ENCODE peak calls at places on chromosomes 12 and 14, in ten cellular contexts. One of them, this sample, is unnamed.
A peak's percentile ranks its signal among the peaks of the same experiment; 100 is the strongest.

GRCh38 chr12:104457746-104458644 is 1.2 kb downstream of the CHST11 start:
- DNase-seq in A549: peak; percentile 27
- DNase-seq in H54: peak; percentile 30
- DNase-seq in transverse colon: peak; percentile 31
- DNase-seq in heart left ventricle: peak; percentile 33
- DNase-seq in upper lobe of left lung: peak; percentile 88
- DNase-seq in erythroblast: peak; percentile 48
- DNase-seq in IMR-90: no peak
- DNase-seq in stomach: peak; percentile 41
- DNase-seq in endothelial cell of umbilical vein: peak; percentile 25
- DNase-seq in this sample: no peak

GRCh38 chr12:53058674-53059433 is 9.0 kb downstream of the TNS2 start:
- DNase-seq in heart left ventricle: no peak
- DNase-seq in H54: no peak
- DNase-seq in erythroblast: no peak
- DNase-seq in stomach: no peak
- DNase-seq in IMR-90: no peak
- DNase-seq in endothelial cell of umbilical vein: no peak
- DNase-seq in upper lobe of left lung: peak; percentile 75
- DNase-seq in A549: no peak
- DNase-seq in transverse colon: no peak
- DNase-seq in this sample: peak; percentile 16

GRCh38 chr12:118371354-118372282 is 1.1 kb downstream of the TAOK3 start:
- DNase-seq in transverse colon: peak; percentile 26
- DNase-seq in endothelial cell of umbilical vein: peak; percentile 23
- DNase-seq in H54: no peak
- DNase-seq in stomach: no peak
- DNase-seq in upper lobe of left lung: peak; percentile 86
- DNase-seq in IMR-90: no peak
- DNase-seq in erythroblast: peak; percentile 39
- DNase-seq in A549: peak; percentile 36
- DNase-seq in heart left ventricle: peak; percentile 38
- DNase-seq in this sample: no peak

GRCh38 chr12:12736759-12737676 is 19.9 kb downstream of the CDKN1B start:
- DNase-seq in stomach: no peak
- DNase-seq in upper lobe of left lung: no peak
- DNase-seq in transverse colon: peak; percentile 46
- DNase-seq in endothelial cell of umbilical vein: peak; percentile 67
- DNase-seq in IMR-90: peak; percentile 85
- DNase-seq in heart left ventricle: no peak
- DNase-seq in A549: peak; percentile 50
- DNase-seq in erythroblast: peak; percentile 62
- DNase-seq in H54: no peak
- DNase-seq in this sample: no peak

GRCh38 chr12:129928643-129929042 is 24.8 kb upstream of the TMEM132D start:
- DNase-seq in A549: no peak
- DNase-seq in heart left ventricle: no peak
- DNase-seq in IMR-90: no peak
- DNase-seq in stomach: no peak
- DNase-seq in endothelial cell of umbilical vein: no peak
- DNase-seq in transverse colon: no peak
- DNase-seq in erythroblast: no peak
- DNase-seq in upper lobe of left lung: no peak
- DNase-seq in H54: no peak
- DNase-seq in this sample: no peak

GRCh38 chr14:93980464-93981201 is 4.3 kb upstream of the ASB2 start:
- DNase-seq in heart left ventricle: peak; percentile 92
- DNase-seq in H54: no peak
- DNase-seq in upper lobe of left lung: no peak
- DNase-seq in A549: no peak
- DNase-seq in IMR-90: peak; percentile 74
- DNase-seq in stomach: no peak
- DNase-seq in erythroblast: no peak
- DNase-seq in transverse colon: peak; percentile 60
- DNase-seq in endothelial cell of umbilical vein: no peak
- DNase-seq in this sample: no peak

GRCh38 chr14:92906823-92907222 is 16.1 kb upstream of the CHGA start:
- DNase-seq in erythroblast: no peak
- DNase-seq in IMR-90: no peak
- DNase-seq in transverse colon: no peak
- DNase-seq in upper lobe of left lung: no peak
- DNase-seq in H54: no peak
- DNase-seq in A549: no peak
- DNase-seq in endothelial cell of umbilical vein: no peak
- DNase-seq in stomach: no peak
- DNase-seq in heart left ventricle: no peak
- DNase-seq in this sample: no peak

GRCh38 chr12:120367252-120367923 is 1.6 kb downstream of the MSI1 start:
- DNase-seq in transverse colon: peak; percentile 24
- DNase-seq in upper lobe of left lung: no peak
- DNase-seq in A549: peak; percentile 52
- DNase-seq in stomach: no peak
- DNase-seq in endothelial cell of umbilical vein: no peak
- DNase-seq in heart left ventricle: no peak
- DNase-seq in H54: no peak
- DNase-seq in IMR-90: no peak
- DNase-seq in erythroblast: no peak
- DNase-seq in this sample: no peak

GRCh38 chr14:36582011-36582873 is at the start of gene NKX2-8:
- DNase-seq in A549: peak; percentile 41
- DNase-seq in transverse colon: no peak
- DNase-seq in heart left ventricle: no peak
- DNase-seq in IMR-90: no peak
- DNase-seq in endothelial cell of umbilical vein: no peak
- DNase-seq in erythroblast: no peak
- DNase-seq in stomach: no peak
- DNase-seq in upper lobe of left lung: peak; percentile 81
- DNase-seq in H54: no peak
- DNase-seq in this sample: no peak
- TF ChIP-seq POLR2A in A549: no peak
- TF ChIP-seq POLR2A in transverse colon: no peak
- TF ChIP-seq POLR2A in heart left ventricle: no peak
- TF ChIP-seq POLR2A in IMR-90: no peak
- TF ChIP-seq POLR2A in endothelial cell of umbilical vein: no peak
- TF ChIP-seq POLR2A in erythroblast: no peak
- TF ChIP-seq POLR2A in stomach: no peak
- TF ChIP-seq POLR2A in upper lobe of left lung: no peak
- TF ChIP-seq POLR2A in H54: no peak
- TF ChIP-seq POLR2A in this sample: no peak

DNA sequence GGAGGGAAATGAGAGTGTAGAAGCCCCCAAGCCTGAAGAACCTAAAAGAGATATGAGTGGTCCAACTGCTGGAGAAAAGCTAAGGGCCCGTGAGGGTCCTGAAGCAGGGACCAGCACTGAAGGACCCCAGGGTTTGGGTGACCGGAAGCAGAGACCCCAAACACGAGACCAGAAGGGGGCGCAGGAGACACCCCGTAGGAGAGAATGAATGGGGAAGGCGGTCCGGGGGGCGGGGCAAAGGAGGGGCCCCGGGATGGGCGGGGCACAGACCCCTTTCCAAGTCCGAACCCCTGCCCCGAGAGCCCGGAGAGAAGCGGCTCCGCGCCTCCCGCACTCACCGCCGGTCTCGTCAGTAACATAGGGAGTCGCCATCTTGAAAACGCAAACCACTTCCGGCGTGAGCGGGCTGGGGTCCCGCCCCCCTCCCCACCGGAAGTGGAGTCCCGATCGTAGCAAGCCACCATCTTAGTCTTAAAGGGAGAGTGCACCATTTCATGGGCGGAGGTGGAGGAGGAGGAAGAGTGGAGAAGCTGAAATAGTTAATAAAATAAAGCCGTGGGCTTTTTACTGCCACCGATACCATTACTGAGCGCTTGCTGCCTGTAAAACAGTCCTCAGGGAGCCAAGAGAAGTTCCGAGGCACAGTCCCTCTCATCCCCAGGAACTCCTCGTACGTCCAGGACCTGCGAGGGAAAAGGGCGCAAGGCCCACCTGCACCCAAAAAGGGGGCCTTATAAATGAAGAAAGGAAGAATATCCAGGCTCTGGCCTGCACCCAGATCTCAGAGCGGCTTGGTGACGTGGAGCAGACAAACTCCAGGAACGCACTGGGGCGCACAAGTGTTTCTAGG is 731 bp downstream of the PYM1 start:
- DNase-seq in heart left ventricle: peak; percentile 89
- DNase-seq in stomach: peak; percentile 90
- DNase-seq in transverse colon: peak; percentile 91
- DNase-seq in IMR-90: peak; percentile 91
- DNase-seq in H54: peak; percentile 81
- DNase-seq in endothelial cell of umbilical vein: peak; percentile 95
- DNase-seq in upper lobe of left lung: peak; percentile 96
- DNase-seq in erythroblast: peak; percentile 95
- DNase-seq in A549: peak; percentile 97
- DNase-seq in this sample: peak; percentile 88
- TF ChIP-seq POLR2A in heart left ventricle: peak; percentile 51
- TF ChIP-seq POLR2A in stomach: no peak
- TF ChIP-seq POLR2A in transverse colon: no peak
- TF ChIP-seq POLR2A in IMR-90: peak; percentile 84
- TF ChIP-seq POLR2A in H54: peak; percentile 51
- TF ChIP-seq POLR2A in endothelial cell of umbilical vein: peak; percentile 58
- TF ChIP-seq POLR2A in upper lobe of left lung: peak; percentile 51
- TF ChIP-seq POLR2A in erythroblast: no peak
- TF ChIP-seq POLR2A in A549: peak; percentile 62
- TF ChIP-seq POLR2A in this sample: peak; percentile 38

DNA sequence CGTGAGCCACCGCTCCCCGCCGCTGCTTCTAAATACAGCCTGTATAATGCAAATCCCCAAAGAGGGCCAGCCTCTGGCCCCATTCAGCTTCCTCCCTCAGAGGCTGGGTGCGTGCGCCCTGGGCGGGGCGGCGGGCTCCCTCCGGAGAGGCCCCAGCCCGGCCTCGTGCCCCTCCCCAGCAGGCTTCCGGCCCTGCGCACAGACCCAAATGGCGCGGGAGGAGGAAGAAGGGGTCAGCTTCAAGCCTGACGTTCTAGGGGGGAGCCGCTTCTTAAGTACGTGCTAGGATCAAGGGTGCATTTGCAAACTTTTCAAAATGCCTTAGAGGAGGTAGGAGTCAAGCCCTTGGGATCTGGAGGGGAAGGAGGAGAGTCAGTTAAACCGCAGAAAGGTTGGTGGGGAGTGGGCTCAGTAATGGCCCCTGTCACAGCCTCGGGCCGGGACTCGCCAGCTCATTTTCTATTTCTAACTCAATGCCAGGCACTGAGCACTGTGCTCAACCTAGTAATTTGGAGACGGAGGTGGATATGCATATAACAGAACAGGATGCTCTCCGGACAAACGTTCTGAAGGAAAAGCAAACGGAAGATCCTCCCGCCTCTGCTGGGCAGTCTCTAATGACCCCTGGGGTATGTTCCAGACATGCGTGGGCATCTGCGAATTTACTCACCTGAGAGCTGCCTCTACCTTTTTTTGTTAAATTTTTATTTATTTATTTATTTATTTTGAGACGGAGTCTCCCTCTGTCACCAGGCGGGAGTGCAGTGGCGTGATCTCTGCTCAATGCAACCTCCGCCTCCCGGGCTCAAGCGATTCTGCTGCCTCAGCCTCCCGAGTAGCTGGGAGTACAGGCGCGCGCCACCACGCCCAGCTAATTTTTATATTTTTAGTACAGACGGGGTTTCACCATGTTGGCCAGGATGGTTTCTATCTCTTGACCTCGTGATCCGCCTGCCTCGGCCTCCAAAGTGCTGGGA is 32.3 kb downstream of the NINJ2 start:
- DNase-seq in H54: no peak
- DNase-seq in erythroblast: peak; percentile 85
- DNase-seq in IMR-90: no peak
- DNase-seq in A549: no peak
- DNase-seq in upper lobe of left lung: peak; percentile 93
- DNase-seq in stomach: peak; percentile 72
- DNase-seq in endothelial cell of umbilical vein: peak; percentile 28
- DNase-seq in heart left ventricle: peak; percentile 62
- DNase-seq in transverse colon: peak; percentile 84
- DNase-seq in this sample: no peak
- TF ChIP-seq POLR2A in H54: no peak
- TF ChIP-seq POLR2A in erythroblast: peak; percentile 39
- TF ChIP-seq POLR2A in IMR-90: no peak
- TF ChIP-seq POLR2A in A549: no peak
- TF ChIP-seq POLR2A in upper lobe of left lung: no peak
- TF ChIP-seq POLR2A in stomach: no peak
- TF ChIP-seq POLR2A in endothelial cell of umbilical vein: no peak
- TF ChIP-seq POLR2A in heart left ventricle: peak; percentile 46
- TF ChIP-seq POLR2A in transverse colon: peak; percentile 29
- TF ChIP-seq POLR2A in this sample: no peak

GRCh38 chr12:21655594-21655993 is 2.0 kb downstream of the LDHB start:
- DNase-seq in erythroblast: peak; percentile 60
- DNase-seq in stomach: no peak
- DNase-seq in transverse colon: no peak
- DNase-seq in heart left ventricle: no peak
- DNase-seq in endothelial cell of umbilical vein: no peak
- DNase-seq in upper lobe of left lung: no peak
- DNase-seq in H54: no peak
- DNase-seq in A549: no peak
- DNase-seq in IMR-90: no peak
- DNase-seq in this sample: no peak

GRCh38 chr12:21659383-21659782 is 1.7 kb upstream of the LDHB start:
- DNase-seq in stomach: no peak
- DNase-seq in H54: no peak
- DNase-seq in IMR-90: no peak
- DNase-seq in A549: peak; percentile 36
- DNase-seq in endothelial cell of umbilical vein: no peak
- DNase-seq in upper lobe of left lung: no peak
- DNase-seq in transverse colon: no peak
- DNase-seq in heart left ventricle: no peak
- DNase-seq in erythroblast: peak; percentile 6
- DNase-seq in this sample: no peak

GRCh38 chr12:21656931-21657335 is 709 bp downstream of the LDHB start:
- DNase-seq in H54: no peak
- DNase-seq in upper lobe of left lung: no peak
- DNase-seq in heart left ventricle: peak; percentile 42
- DNase-seq in stomach: peak; percentile 43
- DNase-seq in erythroblast: peak; percentile 71
- DNase-seq in IMR-90: peak; percentile 50
- DNase-seq in endothelial cell of umbilical vein: peak; percentile 69
- DNase-seq in A549: peak; percentile 56
- DNase-seq in transverse colon: peak; percentile 42
- DNase-seq in this sample: no peak

GRCh38 chr12:21662122-21662792 is 4.6 kb upstream of the LDHB start:
- DNase-seq in erythroblast: no peak
- DNase-seq in transverse colon: no peak
- DNase-seq in heart left ventricle: no peak
- DNase-seq in IMR-90: no peak
- DNase-seq in H54: no peak
- DNase-seq in stomach: no peak
- DNase-seq in endothelial cell of umbilical vein: no peak
- DNase-seq in A549: peak; percentile 66
- DNase-seq in upper lobe of left lung: no peak
- DNase-seq in this sample: no peak

DNA sequence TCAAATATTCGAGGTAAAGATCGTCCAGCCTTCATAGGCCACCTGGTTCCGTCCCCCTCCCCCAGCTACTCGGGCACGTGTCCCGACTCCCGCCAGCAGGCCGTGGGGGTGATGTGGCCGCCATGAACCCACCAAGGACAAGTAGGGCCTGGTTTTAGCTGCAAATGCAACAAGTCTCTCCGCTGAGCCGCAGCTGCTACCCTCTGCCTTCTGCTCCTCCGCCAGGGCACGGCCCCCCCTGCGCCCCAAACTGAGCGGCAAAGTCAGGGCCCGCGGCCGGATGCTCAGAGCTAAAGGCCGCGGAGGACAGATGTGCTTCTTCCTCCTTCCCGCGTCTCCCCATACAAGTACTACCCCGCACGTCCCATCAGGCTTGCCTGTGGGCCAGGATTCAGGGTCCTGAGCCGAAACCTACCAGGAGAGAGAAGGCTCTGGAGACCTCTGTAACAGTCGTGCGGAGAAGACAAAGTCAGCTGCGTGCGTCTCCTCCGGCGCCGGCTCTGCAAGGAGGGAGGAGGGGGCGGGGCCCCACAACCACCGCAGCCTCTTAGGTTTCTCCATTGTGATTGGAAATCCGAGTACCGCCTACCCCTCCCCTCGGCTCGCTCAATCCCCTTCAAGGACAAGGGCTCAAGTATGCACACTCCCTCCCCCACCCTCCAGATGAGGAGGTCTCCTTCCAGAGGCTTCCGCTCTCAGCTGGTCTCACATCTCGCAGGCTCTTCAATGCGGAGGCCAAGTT is at the start of gene LDHB:
- DNase-seq in endothelial cell of umbilical vein: peak; percentile 97
- DNase-seq in upper lobe of left lung: peak; percentile 94
- DNase-seq in A549: peak; percentile 98
- DNase-seq in H54: peak; percentile 61
- DNase-seq in stomach: peak; percentile 94
- DNase-seq in erythroblast: peak; percentile 93
- DNase-seq in IMR-90: peak; percentile 96
- DNase-seq in heart left ventricle: peak; percentile 98
- DNase-seq in transverse colon: peak; percentile 95
- DNase-seq in this sample: peak; percentile 88
- TF ChIP-seq POLR2A in endothelial cell of umbilical vein: peak; percentile 98
- TF ChIP-seq POLR2A in upper lobe of left lung: peak; percentile 88
- TF ChIP-seq POLR2A in A549: peak; percentile 90
- TF ChIP-seq POLR2A in H54: peak; percentile 80
- TF ChIP-seq POLR2A in stomach: peak; percentile 88
- TF ChIP-seq POLR2A in erythroblast: peak; percentile 93
- TF ChIP-seq POLR2A in IMR-90: peak; percentile 84
- TF ChIP-seq POLR2A in heart left ventricle: peak; percentile 96
- TF ChIP-seq POLR2A in transverse colon: peak; percentile 90
- TF ChIP-seq POLR2A in this sample: peak; percentile 66